ENCODE peak calls at places on chromosome 22, in ten cellular contexts. One of them, this sample, is unnamed. For H3K4me1, the result is how much of the 10 kb centered on the place peaks cover.

GRCh38 chr22:27612075-27612474 is 189.5 kb downstream of the MN1 start:
- DNase-seq in hepatocyte: no peak
- DNase-seq in cardiac muscle cell: no peak
- DNase-seq in gastrocnemius medialis: no peak
- DNase-seq in colonic mucosa: no peak
- DNase-seq in spleen: peak
- DNase-seq in right lobe of liver: no peak
- DNase-seq in adrenal gland: no peak
- DNase-seq in Peyer's patch: no peak
- DNase-seq in keratinocyte: no peak
- DNase-seq in this sample: no peak

GRCh38 chr22:32801436-32802290 is at the start of gene TIMP3:
- DNase-seq in hepatocyte: peak
- DNase-seq in cardiac muscle cell: peak
- DNase-seq in gastrocnemius medialis: peak
- DNase-seq in colonic mucosa: peak
- DNase-seq in spleen: peak
- DNase-seq in right lobe of liver: peak
- DNase-seq in adrenal gland: peak
- DNase-seq in Peyer's patch: peak
- DNase-seq in keratinocyte: no peak
- DNase-seq in this sample: peak

GRCh38 chr22:38879102-38879729 is 7.2 kb upstream of the CBX6 start:
- DNase-seq in hepatocyte: no peak
- DNase-seq in cardiac muscle cell: no peak
- DNase-seq in gastrocnemius medialis: no peak
- DNase-seq in colonic mucosa: no peak
- DNase-seq in spleen: no peak
- DNase-seq in right lobe of liver: no peak
- DNase-seq in adrenal gland: no peak
- DNase-seq in Peyer's patch: no peak
- DNase-seq in keratinocyte: no peak
- DNase-seq in this sample: no peak

GRCh38 chr22:39493759-39494158 is 8.3 kb upstream of the MIEF1 start:
- DNase-seq in hepatocyte: no peak
- DNase-seq in cardiac muscle cell: no peak
- DNase-seq in gastrocnemius medialis: no peak
- DNase-seq in colonic mucosa: no peak
- DNase-seq in spleen: no peak
- DNase-seq in right lobe of liver: peak
- DNase-seq in adrenal gland: no peak
- DNase-seq in Peyer's patch: no peak
- DNase-seq in keratinocyte: no peak
- DNase-seq in this sample: no peak

GRCh38 chr22:20983081-20983745 is 1.1 kb downstream of the LZTR1 start:
- DNase-seq in hepatocyte: no peak
- DNase-seq in cardiac muscle cell: no peak
- DNase-seq in gastrocnemius medialis: no peak
- DNase-seq in colonic mucosa: no peak
- DNase-seq in spleen: no peak
- DNase-seq in right lobe of liver: no peak
- DNase-seq in adrenal gland: no peak
- DNase-seq in Peyer's patch: no peak
- DNase-seq in keratinocyte: no peak
- DNase-seq in this sample: no peak

GRCh38 chr22:30424471-30425326 is 869 bp upstream of the MTFP1 start:
- DNase-seq in hepatocyte: peak
- DNase-seq in cardiac muscle cell: peak
- DNase-seq in gastrocnemius medialis: no peak
- DNase-seq in colonic mucosa: peak
- DNase-seq in spleen: no peak
- DNase-seq in right lobe of liver: peak
- DNase-seq in adrenal gland: no peak
- DNase-seq in Peyer's patch: no peak
- DNase-seq in keratinocyte: no peak
- DNase-seq in this sample: no peak

GRCh38 chr22:46866591-46866990 is 104.1 kb downstream of the TBC1D22A start:
- DNase-seq in hepatocyte: no peak
- DNase-seq in cardiac muscle cell: no peak
- DNase-seq in gastrocnemius medialis: no peak
- DNase-seq in colonic mucosa: no peak
- DNase-seq in spleen: no peak
- DNase-seq in right lobe of liver: no peak
- DNase-seq in adrenal gland: no peak
- DNase-seq in Peyer's patch: no peak
- DNase-seq in keratinocyte: peak
- DNase-seq in this sample: no peak

GRCh38 chr22:31250740-31251330 is 38.7 kb downstream of the LIMK2 start:
- DNase-seq in hepatocyte: peak
- DNase-seq in cardiac muscle cell: no peak
- DNase-seq in gastrocnemius medialis: no peak
- DNase-seq in colonic mucosa: no peak
- DNase-seq in spleen: no peak
- DNase-seq in right lobe of liver: no peak
- DNase-seq in adrenal gland: no peak
- DNase-seq in Peyer's patch: no peak
- DNase-seq in keratinocyte: no peak
- DNase-seq in this sample: peak

GRCh38 chr22:47190276-47190956 is 428.0 kb downstream of the TBC1D22A start:
- DNase-seq in hepatocyte: no peak
- DNase-seq in cardiac muscle cell: no peak
- DNase-seq in gastrocnemius medialis: no peak
- DNase-seq in colonic mucosa: no peak
- DNase-seq in spleen: peak
- DNase-seq in right lobe of liver: peak
- DNase-seq in adrenal gland: peak
- DNase-seq in Peyer's patch: no peak
- DNase-seq in keratinocyte: no peak
- DNase-seq in this sample: peak

GRCh38 chr22:20130739-20131592 is 638 bp upstream of the ZDHHC8 start:
- DNase-seq in hepatocyte: peak
- DNase-seq in cardiac muscle cell: peak
- DNase-seq in gastrocnemius medialis: peak
- DNase-seq in colonic mucosa: peak
- DNase-seq in spleen: peak
- DNase-seq in right lobe of liver: peak
- DNase-seq in adrenal gland: peak
- DNase-seq in Peyer's patch: peak
- DNase-seq in keratinocyte: no peak
- DNase-seq in this sample: peak

GRCh38 chr22:22099833-22100812 is 117.5 kb upstream of the TOP3B start:
- DNase-seq in hepatocyte: peak
- DNase-seq in cardiac muscle cell: no peak
- DNase-seq in gastrocnemius medialis: no peak
- DNase-seq in colonic mucosa: no peak
- DNase-seq in spleen: no peak
- DNase-seq in right lobe of liver: no peak
- DNase-seq in adrenal gland: no peak
- DNase-seq in Peyer's patch: no peak
- DNase-seq in keratinocyte: no peak
- DNase-seq in this sample: no peak

DNA sequence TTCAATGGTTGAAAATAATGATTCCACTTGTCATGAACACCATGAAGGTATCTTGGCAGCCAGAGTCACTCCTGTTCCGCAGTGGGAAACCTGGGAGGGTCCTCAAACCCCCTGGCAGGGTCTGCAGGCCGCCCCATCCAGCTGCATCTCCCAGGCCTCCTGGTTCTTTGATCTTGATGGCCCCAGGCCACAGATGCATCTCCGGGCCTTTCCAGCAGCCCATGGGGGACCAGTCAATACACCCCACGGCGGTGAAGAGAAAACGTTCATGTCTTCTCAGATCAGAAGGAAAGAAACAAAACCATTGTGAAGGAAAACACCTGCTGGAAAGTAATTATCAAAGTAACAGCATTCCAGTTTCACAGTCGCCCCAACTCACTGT is 1.8 kb upstream of the TTLL8 start:
- DNase-seq in hepatocyte: no peak
- DNase-seq in cardiac muscle cell: no peak
- DNase-seq in gastrocnemius medialis: no peak
- DNase-seq in colonic mucosa: no peak
- DNase-seq in spleen: no peak
- DNase-seq in right lobe of liver: peak
- DNase-seq in adrenal gland: no peak
- DNase-seq in Peyer's patch: no peak
- DNase-seq in keratinocyte: no peak
- DNase-seq in this sample: no peak
- H3K4me1 ChIP-seq in hepatocyte: under half
- H3K4me1 ChIP-seq in cardiac muscle cell: under half
- H3K4me1 ChIP-seq in gastrocnemius medialis: under half
- H3K4me1 ChIP-seq in colonic mucosa: under half
- H3K4me1 ChIP-seq in spleen: under half
- H3K4me1 ChIP-seq in right lobe of liver: under half
- H3K4me1 ChIP-seq in adrenal gland: under half
- H3K4me1 ChIP-seq in Peyer's patch: under half
- H3K4me1 ChIP-seq in keratinocyte: under half
- H3K4me1 ChIP-seq in this sample: under half

DNA sequence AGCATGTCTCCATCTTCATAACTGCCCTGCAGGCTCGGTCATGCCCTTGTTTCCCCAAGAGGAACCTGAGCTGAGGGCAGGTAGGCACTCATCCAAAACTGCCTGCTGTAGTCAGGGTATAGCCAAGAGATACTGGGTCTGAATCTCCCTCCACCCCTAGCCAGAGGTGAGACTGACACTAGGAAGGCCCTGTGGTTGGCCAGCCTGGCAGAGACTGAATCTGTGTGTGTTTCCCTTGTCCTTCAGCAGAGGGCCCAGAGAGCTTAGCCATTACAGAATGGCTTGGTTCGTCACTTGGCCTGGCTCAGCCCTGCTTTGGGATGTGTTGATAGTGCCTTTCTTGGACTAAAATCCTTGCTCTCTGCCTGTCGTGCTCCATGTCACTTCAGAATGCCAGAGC is 79.3 kb upstream of the SUSD2 start:
- DNase-seq in hepatocyte: no peak
- DNase-seq in cardiac muscle cell: no peak
- DNase-seq in gastrocnemius medialis: no peak
- DNase-seq in colonic mucosa: no peak
- DNase-seq in spleen: peak
- DNase-seq in right lobe of liver: peak
- DNase-seq in adrenal gland: no peak
- DNase-seq in Peyer's patch: no peak
- DNase-seq in keratinocyte: no peak
- DNase-seq in this sample: no peak
- TF ChIP-seq CTCF in hepatocyte: no peak
- TF ChIP-seq CTCF in cardiac muscle cell: no peak
- TF ChIP-seq CTCF in gastrocnemius medialis: no peak
- TF ChIP-seq CTCF in colonic mucosa: no peak
- TF ChIP-seq CTCF in spleen: no peak
- TF ChIP-seq CTCF in right lobe of liver: no peak
- TF ChIP-seq CTCF in adrenal gland: no peak
- TF ChIP-seq CTCF in Peyer's patch: no peak
- TF ChIP-seq CTCF in keratinocyte: no peak
- TF ChIP-seq CTCF in this sample: no peak

GRCh38 chr22:36300396-36301212 is 47.7 kb downstream of the APOL1 start:
- DNase-seq in hepatocyte: no peak
- DNase-seq in cardiac muscle cell: no peak
- DNase-seq in gastrocnemius medialis: no peak
- DNase-seq in colonic mucosa: no peak
- DNase-seq in spleen: no peak
- DNase-seq in right lobe of liver: no peak
- DNase-seq in adrenal gland: no peak
- DNase-seq in Peyer's patch: no peak
- DNase-seq in keratinocyte: no peak
- DNase-seq in this sample: no peak

GRCh38 chr22:36301384-36301828 is 48.5 kb downstream of the APOL1 start:
- DNase-seq in hepatocyte: peak
- DNase-seq in cardiac muscle cell: peak
- DNase-seq in gastrocnemius medialis: peak
- DNase-seq in colonic mucosa: peak
- DNase-seq in spleen: peak
- DNase-seq in right lobe of liver: peak
- DNase-seq in adrenal gland: peak
- DNase-seq in Peyer's patch: peak
- DNase-seq in keratinocyte: no peak
- DNase-seq in this sample: peak

GRCh38 chr22:36302439-36303114 is 49.6 kb downstream of the APOL1 start:
- DNase-seq in hepatocyte: no peak
- DNase-seq in cardiac muscle cell: no peak
- DNase-seq in gastrocnemius medialis: no peak
- DNase-seq in colonic mucosa: no peak
- DNase-seq in spleen: no peak
- DNase-seq in right lobe of liver: no peak
- DNase-seq in adrenal gland: no peak
- DNase-seq in Peyer's patch: no peak
- DNase-seq in keratinocyte: no peak
- DNase-seq in this sample: no peak

GRCh38 chr22:36303115-36303467 is 50.2 kb downstream of the APOL1 start:
- DNase-seq in hepatocyte: no peak
- DNase-seq in cardiac muscle cell: no peak
- DNase-seq in gastrocnemius medialis: no peak
- DNase-seq in colonic mucosa: no peak
- DNase-seq in spleen: no peak
- DNase-seq in right lobe of liver: no peak
- DNase-seq in adrenal gland: no peak
- DNase-seq in Peyer's patch: no peak
- DNase-seq in keratinocyte: no peak
- DNase-seq in this sample: no peak

DNA sequence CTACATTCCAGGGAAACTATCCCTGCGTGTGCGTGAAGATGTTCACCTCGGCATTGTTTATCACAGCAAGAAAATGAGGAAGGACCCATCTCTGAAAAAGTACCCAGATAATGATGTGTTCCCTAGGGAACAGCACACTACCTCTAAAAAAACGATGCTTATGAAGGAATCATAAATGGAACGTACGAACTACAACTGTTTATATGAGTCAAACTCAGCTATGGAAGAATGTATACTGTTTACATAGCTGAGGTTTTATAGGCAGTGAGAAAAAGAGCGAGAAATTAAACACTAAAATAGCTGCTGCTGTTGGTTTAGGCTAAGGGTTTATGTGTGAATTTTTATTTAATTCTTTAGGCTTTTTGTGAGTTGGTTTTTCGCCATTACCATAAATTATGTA is 48.9 kb downstream of the APOL1 start:
- DNase-seq in hepatocyte: no peak
- DNase-seq in cardiac muscle cell: no peak
- DNase-seq in gastrocnemius medialis: no peak
- DNase-seq in colonic mucosa: no peak
- DNase-seq in spleen: no peak
- DNase-seq in right lobe of liver: no peak
- DNase-seq in adrenal gland: no peak
- DNase-seq in Peyer's patch: no peak
- DNase-seq in keratinocyte: no peak
- DNase-seq in this sample: no peak
- H3K4me1 ChIP-seq in hepatocyte: under half
- H3K4me1 ChIP-seq in cardiac muscle cell: under half
- H3K4me1 ChIP-seq in gastrocnemius medialis: under half
- H3K4me1 ChIP-seq in colonic mucosa: under half
- H3K4me1 ChIP-seq in spleen: under half
- H3K4me1 ChIP-seq in right lobe of liver: under half
- H3K4me1 ChIP-seq in adrenal gland: under half
- H3K4me1 ChIP-seq in Peyer's patch: under half
- H3K4me1 ChIP-seq in keratinocyte: under half
- H3K4me1 ChIP-seq in this sample: under half

DNA sequence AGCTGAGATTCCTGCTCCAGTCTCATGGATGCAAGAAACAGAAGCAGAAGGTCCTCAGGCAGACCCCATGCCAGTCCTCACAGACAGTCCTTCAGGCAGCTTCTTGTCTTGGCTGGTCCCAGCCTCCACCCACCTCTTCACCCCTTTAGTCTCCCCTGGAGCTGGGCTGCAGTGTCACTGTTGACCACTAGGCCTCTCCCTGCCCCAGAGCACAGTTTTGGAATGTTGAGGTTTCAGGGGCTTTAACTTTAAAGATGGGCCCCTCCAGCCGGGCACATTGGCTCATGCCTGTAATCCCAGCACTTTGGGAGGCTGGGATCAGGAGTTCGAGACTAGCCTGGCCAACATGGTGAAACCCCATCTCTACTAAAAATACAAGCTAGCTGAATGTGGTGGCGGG is 39.5 kb upstream of the GCAT start:
- DNase-seq in hepatocyte: no peak
- DNase-seq in cardiac muscle cell: no peak
- DNase-seq in gastrocnemius medialis: no peak
- DNase-seq in colonic mucosa: no peak
- DNase-seq in spleen: no peak
- DNase-seq in right lobe of liver: no peak
- DNase-seq in adrenal gland: no peak
- DNase-seq in Peyer's patch: no peak
- DNase-seq in keratinocyte: no peak
- DNase-seq in this sample: no peak
- TF ChIP-seq CTCF in hepatocyte: peak
- TF ChIP-seq CTCF in cardiac muscle cell: peak
- TF ChIP-seq CTCF in gastrocnemius medialis: no peak
- TF ChIP-seq CTCF in colonic mucosa: no peak
- TF ChIP-seq CTCF in spleen: no peak
- TF ChIP-seq CTCF in right lobe of liver: no peak
- TF ChIP-seq CTCF in adrenal gland: peak
- TF ChIP-seq CTCF in Peyer's patch: no peak
- TF ChIP-seq CTCF in keratinocyte: peak
- TF ChIP-seq CTCF in this sample: peak

This sample was measured in Caco-2.